ENCODE peak calls at places on chromosomes 2 and 18, in eight cellular contexts. D, L, Q, F, G, H, U and K are unnamed samples.

GRCh38 chr2:237863659-237864029 is 4.2 kb downstream of the RAMP1 start:
- DNase-seq in D (no peak), L (no peak), Q (no peak), F (no peak), G (no peak), H (no peak), U (no peak), K (no peak)

GRCh38 chr18:26470011-26470637 is 78.2 kb downstream of the KCTD1 start:
- DNase-seq in D (no peak), L (no peak), Q (no peak), F (peak; percentile 21), G (no peak), H (no peak), U (no peak), K (no peak)

GRCh38 chr2:118221952-118222594 is 133.8 kb downstream of the INSIG2 start:
- DNase-seq in D (no peak), L (peak; percentile 18), Q (peak; percentile 72), F (peak; percentile 83), G (peak; percentile 91), H (peak; percentile 46), U (peak; percentile 57), K (peak; percentile 52)

GRCh38 chr2:76808776-76809175 is 713.4 kb downstream of the LRRTM4 start:
- DNase-seq in D (no peak), L (no peak), Q (no peak), F (no peak), G (no peak), H (no peak), U (no peak), K (no peak)

GRCh38 chr2:160241251-160242137 is 41.4 kb upstream of the ITGB6 start:
- DNase-seq in D (no peak), L (peak; percentile 42), Q (peak; percentile 97), F (no peak), G (peak; percentile 82), H (peak; percentile 77), U (no peak), K (no peak)

GRCh38 chr18:55663891-55664290 is 75.9 kb upstream of the TCF4 start:
- DNase-seq in D (no peak), L (no peak), Q (no peak), F (no peak), G (no peak), H (no peak), U (no peak), K (no peak)

GRCh38 chr2:240604291-240604938 is 17.9 kb downstream of the CAPN10 start:
- DNase-seq in D (peak; percentile 42), L (peak; percentile 93), Q (no peak), F (peak; percentile 72), G (peak; percentile 16), H (peak; percentile 84), U (no peak), K (peak; percentile 4)

GRCh38 chr2:44883356-44883755 is 58.1 kb upstream of the SIX3 start:
- DNase-seq in D (no peak), L (no peak), Q (no peak), F (no peak), G (no peak), H (no peak), U (no peak), K (no peak)

GRCh38 chr2:240632291-240632670 is 7.0 kb downstream of the GPR35 start:
- DNase-seq in D (no peak), L (no peak), Q (no peak), F (no peak), G (no peak), H (no peak), U (no peak), K (no peak)

GRCh38 chr18:30954262-30954661 is 88.3 kb downstream of the DSC3 start:
- DNase-seq in D (no peak), L (no peak), Q (no peak), F (no peak), G (no peak), H (no peak), U (no peak), K (no peak)

GRCh38 chr2:223526106-223526505 is 76.1 kb downstream of the SCG2 start:
- DNase-seq in D (no peak), L (no peak), Q (peak; percentile 25), F (no peak), G (peak; percentile 30), H (no peak), U (no peak), K (no peak)

GRCh38 chr2:69227717-69228116 is 159.3 kb downstream of the GFPT1 start:
- DNase-seq in D (no peak), L (no peak), Q (peak; percentile 4), F (no peak), G (no peak), H (peak; percentile 56), U (no peak), K (no peak)

GRCh38 chr2:220226541-220226940 is 599.1 kb downstream of the SLC4A3 start:
- DNase-seq in D (no peak), L (no peak), Q (no peak), F (no peak), G (no peak), H (no peak), U (no peak), K (no peak)

GRCh38 chr18:26215247-26215970 is 10.8 kb upstream of the TAF4B start:
- DNase-seq in D (no peak), L (no peak), Q (no peak), F (no peak), G (no peak), H (no peak), U (no peak), K (peak; percentile 56)

GRCh38 chr18:10301831-10302483 is 152.5 kb upstream of the APCDD1 start:
- DNase-seq in D (no peak), L (no peak), Q (no peak), F (no peak), G (no peak), H (no peak), U (no peak), K (no peak)

GRCh38 chr18:2102022-2102421 is 469.3 kb downstream of the METTL4 start:
- DNase-seq in D (no peak), L (no peak), Q (no peak), F (no peak), G (no peak), H (no peak), U (no peak), K (no peak)

GRCh38 chr2:129812071-129812470 is 167.4 kb upstream of the RAB6C start:
- DNase-seq in D (no peak), L (peak; percentile 20), Q (no peak), F (no peak), G (no peak), H (peak; percentile 83), U (no peak), K (peak; percentile 67)

GRCh38 chr2:225011585-225011984 is 30.7 kb downstream of the DOCK10 start:
- DNase-seq in D (no peak), L (no peak), Q (no peak), F (no peak), G (no peak), H (no peak), U (no peak), K (no peak)

GRCh38 chr2:19580830-19581229 is 222.4 kb upstream of the OSR1 start:
- DNase-seq in D (no peak), L (no peak), Q (no peak), F (no peak), G (no peak), H (no peak), U (no peak), K (no peak)

GRCh38 chr18:56431551-56431950 is 206.8 kb downstream of the TXNL1 start:
- DNase-seq in D (no peak), L (peak; percentile 81), Q (peak; percentile 83), F (no peak), G (peak; percentile 96), H (no peak), U (no peak), K (no peak)

GRCh38 chr18:35029103-35029502 is 12.1 kb upstream of the MAPRE2 start:
- DNase-seq in D (no peak), L (no peak), Q (no peak), F (no peak), G (no peak), H (no peak), U (no peak), K (no peak)

GRCh38 chr18:35032113-35032512 is 9.1 kb upstream of the MAPRE2 start:
- DNase-seq in D (no peak), L (no peak), Q (no peak), F (no peak), G (no peak), H (no peak), U (no peak), K (no peak)

GRCh38 chr18:35028556-35028955 is 12.7 kb upstream of the MAPRE2 start:
- DNase-seq in D (no peak), L (no peak), Q (no peak), F (no peak), G (no peak), H (no peak), U (no peak), K (no peak)

GRCh38 chr18:35030234-35030989 is 10.8 kb upstream of the MAPRE2 start:
- DNase-seq in D (no peak), L (no peak), Q (no peak), F (no peak), G (no peak), H (peak; percentile 46), U (no peak), K (no peak)

GRCh38 chr18:35029770-35030169 is 11.4 kb upstream of the MAPRE2 start:
- DNase-seq in D (no peak), L (no peak), Q (no peak), F (no peak), G (no peak), H (no peak), U (no peak), K (no peak)
- TF ChIP-seq CTCF in D (peak; percentile 6), L (no peak), Q (no peak), F (no peak), G (no peak), H (no peak), U (peak; percentile 21), K (peak; percentile 28)

DNA sequence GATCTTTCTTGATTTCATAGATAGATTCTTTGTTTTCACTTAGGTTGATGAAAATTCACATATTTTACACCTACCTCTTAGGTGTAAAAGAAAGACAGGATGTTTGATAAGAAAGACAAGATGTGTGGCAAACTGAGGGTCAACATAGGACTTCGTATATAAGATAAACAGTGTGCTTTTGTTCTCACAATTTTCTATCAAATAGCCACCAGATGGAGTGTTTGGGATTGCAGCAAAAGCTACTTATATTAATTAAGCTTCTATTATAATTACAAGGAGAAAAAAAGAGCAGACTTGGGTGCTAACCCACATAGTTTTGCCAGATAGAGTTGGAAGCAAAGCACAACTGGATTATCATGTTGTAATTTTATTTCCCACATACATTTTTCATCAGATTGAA is 232.9 kb downstream of the CDH7 start:
- DNase-seq in D (no peak), L (no peak), Q (no peak), F (peak; percentile 6), G (peak; percentile 30), H (no peak), U (no peak), K (no peak)
- TF ChIP-seq CTCF in D (no peak), L (no peak), Q (no peak), F (peak; percentile 15), G (peak; percentile 54), H (no peak), U (no peak), K (no peak)

GRCh38 chr18:4181882-4182568 is 273.1 kb downstream of the DLGAP1 start:
- DNase-seq in D (no peak), L (no peak), Q (no peak), F (peak; percentile 53), G (no peak), H (no peak), U (no peak), K (no peak)
- TF ChIP-seq CTCF in D (no peak), L (no peak), Q (peak; percentile 39), F (peak; percentile 57), G (no peak), H (no peak), U (no peak), K (no peak)

GRCh38 chr2:169868951-169869350 is 41.7 kb downstream of the UBR3 start:
- DNase-seq in D (no peak), L (no peak), Q (no peak), F (no peak), G (no peak), H (no peak), U (no peak), K (no peak)
- TF ChIP-seq CTCF in D (no peak), L (no peak), Q (no peak), F (no peak), G (no peak), H (no peak), U (no peak), K (no peak)